ENCODE peak calls at places on chromosomes 2 and 18, in ten cellular contexts. O is COR-L47; P is HFF-Myc; B is ascending aorta; X is hippocampal formation; D is ovary; E is activated T-cell treated with anti-CD3 and anti-CD28 coated beads, Interleukin-2, amount 50 U/mL, for 72 hours; S is neuronal stem cell; H is HuH-7.5; U is SW 1271. V is an unnamed sample.

GRCh38 chr18:2222270-2223185 is 348.8 kb downstream of the METTL4 start:
- DNase-seq in O (no peak), P (no peak), B (no peak), X (no peak), D (no peak), E (no peak), S (no peak), H (no peak), U (no peak), V (no peak)

GRCh38 chr18:8416212-8417019 is 192.8 kb upstream of the RAB12 start:
- DNase-seq in O (no peak), P (no peak), B (no peak), X (no peak), D (no peak), E (no peak), S (no peak), H (no peak), U (no peak), V (no peak)

GRCh38 chr2:126953483-126953882 is 54.8 kb downstream of the TEX51 start:
- DNase-seq in O (peak), P (no peak), B (no peak), X (no peak), D (no peak), E (no peak), S (no peak), H (no peak), U (no peak), V (no peak)

GRCh38 chr18:45521777-45522176 is 93.5 kb upstream of the SLC14A2 start:
- DNase-seq in O (no peak), P (no peak), B (peak), X (no peak), D (no peak), E (peak), S (no peak), H (no peak), U (no peak), V (no peak)

GRCh38 chr2:200578778-200579177 is 7.0 kb upstream of the AOX1 start:
- DNase-seq in O (no peak), P (peak), B (no peak), X (no peak), D (no peak), E (peak), S (no peak), H (no peak), U (no peak), V (no peak)

GRCh38 chr2:47062721-47063120 is 92.4 kb downstream of the STPG4 start:
- DNase-seq in O (no peak), P (no peak), B (no peak), X (peak), D (no peak), E (no peak), S (no peak), H (no peak), U (no peak), V (no peak)

GRCh38 chr18:3245853-3246635 is 1.6 kb upstream of the MYL12A start:
- DNase-seq in O (peak), P (peak), B (peak), X (peak), D (peak), E (peak), S (peak), H (peak), U (peak), V (peak)

GRCh38 chr2:192194866-192195547 is at the start of gene TMEFF2:
- DNase-seq in O (peak), P (no peak), B (no peak), X (peak), D (peak), E (peak), S (peak), H (peak), U (peak), V (peak)

GRCh38 chr2:146837857-146838256 is 1007.0 kb upstream of the ACVR2A start:
- DNase-seq in O (peak), P (no peak), B (no peak), X (no peak), D (no peak), E (no peak), S (no peak), H (no peak), U (no peak), V (no peak)

GRCh38 chr2:41867553-41867952 is 180.3 kb upstream of the PKDCC start:
- DNase-seq in O (no peak), P (no peak), B (no peak), X (no peak), D (no peak), E (no peak), S (no peak), H (no peak), U (no peak), V (no peak)

GRCh38 chr2:208406474-208407451 is at the start of gene PTH2R:
- DNase-seq in O (peak), P (no peak), B (no peak), X (no peak), D (no peak), E (no peak), S (peak), H (no peak), U (no peak), V (peak)

GRCh38 chr18:72935744-72936143 is 68.0 kb upstream of the NETO1 start:
- DNase-seq in O (no peak), P (no peak), B (no peak), X (no peak), D (no peak), E (no peak), S (no peak), H (no peak), U (no peak), V (no peak)

GRCh38 chr2:45494275-45494977 is 116.6 kb downstream of the SRBD1 start:
- DNase-seq in O (peak), P (peak), B (no peak), X (no peak), D (no peak), E (peak), S (peak), H (peak), U (no peak), V (no peak)

GRCh38 chr2:169073972-169074751 is 4.8 kb downstream of the DHRS9 start:
- DNase-seq in O (no peak), P (no peak), B (no peak), X (no peak), D (no peak), E (peak), S (no peak), H (no peak), U (no peak), V (no peak)

V was measured in upper lobe of right lung.